ENCODE peak calls at places on chromosomes 1 and 21, in four cellular contexts. Q, X, U and Y are unnamed samples.

GRCh38 chr1:22131875-22132486 is 10.9 kb downstream of the WNT4 start:
- DNase-seq in Q (peak), U (peak), X (no peak), Y (peak)

GRCh38 chr1:67830226-67830625 is 3.0 kb downstream of the GNG12 start:
- DNase-seq in Q (no peak), U (no peak), X (no peak), Y (no peak)

GRCh38 chr1:111197598-111198289 is 2.7 kb downstream of the DENND2D start:
- DNase-seq in U (no peak), Q (no peak), X (no peak), Y (no peak)

GRCh38 chr1:39574646-39575045 is 1.9 kb downstream of the PABPC4 start:
- DNase-seq in Q (peak), U (no peak), X (no peak), Y (no peak)

GRCh38 chr1:94621392-94621791 is 79.8 kb upstream of the F3 start:
- DNase-seq in U (no peak), X (no peak), Q (no peak), Y (peak)

GRCh38 chr1:54495954-54496353 is 52.1 kb upstream of the ACOT11 start:
- DNase-seq in X (no peak), U (no peak), Q (no peak), Y (no peak)

GRCh38 chr21:45981641-45982255 is at the start of gene COL6A1:
- DNase-seq in X (peak), U (peak), Q (peak), Y (peak)

GRCh38 chr1:78434351-78434750 is 56.4 kb upstream of the PTGFR start:
- DNase-seq in U (no peak), X (no peak), Q (no peak), Y (no peak)

GRCh38 chr1:185044981-185045792 is at the start of gene RNF2:
- DNase-seq in Q (peak), X (peak), U (peak), Y (peak)

GRCh38 chr1:225934711-225935110 is 6.3 kb downstream of the LEFTY2 start:
- DNase-seq in Q (no peak), U (no peak), X (no peak), Y (no peak)

GRCh38 chr1:48831579-48831978 is 54.9 kb upstream of the BEND5 start:
- DNase-seq in X (no peak), U (no peak), Q (no peak), Y (no peak)

GRCh38 chr1:167452483-167452882 is 65.8 kb downstream of the CD247 start:
- DNase-seq in Q (no peak), X (no peak), U (no peak), Y (no peak)

GRCh38 chr1:150534002-150534401 is 15.2 kb upstream of the ADAMTSL4 start:
- DNase-seq in Q (peak), X (no peak), U (no peak), Y (no peak)

GRCh38 chr1:168202941-168203654 is 22.7 kb upstream of the SFT2D2 start:
- DNase-seq in U (peak), X (no peak), Q (peak), Y (no peak)

GRCh38 chr1:66176828-66177227 is 357.1 kb upstream of the SGIP1 start:
- DNase-seq in Q (no peak), X (no peak), U (no peak), Y (no peak)

GRCh38 chr1:10796029-10796944 is at the start of gene CASZ1:
- DNase-seq in X (peak), Q (peak), U (peak), Y (peak)

GRCh38 chr1:212640223-212640885 is 31.8 kb downstream of the ATF3 start:
- DNase-seq in Q (peak), U (no peak), X (no peak), Y (no peak)

GRCh38 chr1:46400398-46400797 is 6.3 kb downstream of the FAAH start:
- DNase-seq in Q (no peak), U (no peak), X (no peak), Y (no peak)

GRCh38 chr1:238558156-238558555 is 667.4 kb upstream of the ZP4 start:
- DNase-seq in X (no peak), U (no peak), Q (no peak), Y (no peak)

GRCh38 chr1:154627247-154628121 is 19.5 kb upstream of the ADAR start:
- DNase-seq in Q (peak), X (peak), U (peak), Y (peak)

GRCh38 chr1:5811419-5811818 is 180.8 kb downstream of the NPHP4 start:
- DNase-seq in Q (peak), X (no peak), U (no peak), Y (no peak)

GRCh38 chr1:234938924-234939323 is 189.7 kb downstream of the TOMM20 start:
- DNase-seq in U (no peak), Q (no peak), X (no peak), Y (no peak)

GRCh38 chr1:44030606-44031050 is 634 bp downstream of the SLC6A9 start:
- DNase-seq in U (peak), X (peak), Q (peak), Y (no peak)
- H3K27ac ChIP-seq in U (peak), X (peak), Q (no peak), Y (peak)

GRCh38 chr21:35479529-35479928 is 430.4 kb upstream of the RUNX1 start:
- DNase-seq in Q (no peak), U (no peak), X (no peak), Y (no peak)

GRCh38 chr21:35481005-35481404 is 431.9 kb upstream of the RUNX1 start:
- DNase-seq in U (no peak), Q (no peak), X (no peak), Y (no peak)

GRCh38 chr21:35476616-35477395 is 427.7 kb upstream of the RUNX1 start:
- DNase-seq in Q (no peak), U (no peak), X (no peak), Y (no peak)

GRCh38 chr21:35477622-35478021 is 428.5 kb upstream of the RUNX1 start:
- DNase-seq in X (no peak), Q (no peak), U (no peak), Y (no peak)

DNA sequence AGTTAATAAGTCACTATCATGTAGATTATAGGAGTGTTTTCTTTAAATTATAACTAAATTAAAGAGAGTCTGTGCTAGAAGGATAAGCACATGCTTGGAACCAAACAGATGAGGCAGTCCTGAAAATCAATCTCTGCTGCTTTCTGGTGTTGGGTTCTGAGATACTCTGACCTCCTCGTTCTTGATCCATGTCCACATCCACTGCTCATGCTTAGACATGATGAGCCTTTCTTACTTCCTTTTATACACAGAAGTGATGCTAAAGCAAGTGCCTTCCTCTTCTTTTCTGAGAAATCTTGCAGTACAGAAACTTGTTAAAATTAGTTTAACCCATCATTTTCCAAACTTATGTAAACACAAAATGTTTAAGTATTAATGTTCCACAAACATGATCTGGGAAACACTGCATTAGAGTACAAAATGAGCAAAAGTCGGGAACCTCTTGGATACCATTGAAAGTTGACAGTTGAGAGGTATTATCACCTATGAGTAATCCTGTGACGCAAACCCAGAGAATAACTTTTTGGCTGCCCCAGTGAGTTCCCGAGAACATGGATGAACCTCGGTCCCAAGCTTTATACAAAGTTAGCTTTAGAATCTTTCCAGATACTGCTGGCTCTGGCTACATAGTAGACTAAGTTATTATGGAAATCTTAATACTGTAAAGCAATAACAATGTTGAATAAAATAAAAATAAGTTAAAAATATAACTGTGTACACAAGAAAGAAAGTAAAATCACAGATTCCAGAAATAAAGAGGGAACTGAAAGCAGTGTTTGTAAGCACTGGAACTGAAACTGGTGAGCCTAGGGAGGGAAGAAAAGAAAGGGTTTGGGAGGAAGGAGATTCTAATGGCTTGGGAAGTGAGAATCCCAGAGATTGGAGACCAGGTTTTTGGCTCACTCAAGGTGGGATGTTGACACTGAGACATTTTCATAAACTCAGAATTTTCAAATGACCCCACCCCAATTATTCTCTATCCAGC is 429.3 kb upstream of the RUNX1 start:
- DNase-seq in Q (no peak), X (no peak), U (no peak), Y (no peak)
- H3K27ac ChIP-seq in Q (no peak), X (no peak), U (no peak), Y (no peak)

DNA sequence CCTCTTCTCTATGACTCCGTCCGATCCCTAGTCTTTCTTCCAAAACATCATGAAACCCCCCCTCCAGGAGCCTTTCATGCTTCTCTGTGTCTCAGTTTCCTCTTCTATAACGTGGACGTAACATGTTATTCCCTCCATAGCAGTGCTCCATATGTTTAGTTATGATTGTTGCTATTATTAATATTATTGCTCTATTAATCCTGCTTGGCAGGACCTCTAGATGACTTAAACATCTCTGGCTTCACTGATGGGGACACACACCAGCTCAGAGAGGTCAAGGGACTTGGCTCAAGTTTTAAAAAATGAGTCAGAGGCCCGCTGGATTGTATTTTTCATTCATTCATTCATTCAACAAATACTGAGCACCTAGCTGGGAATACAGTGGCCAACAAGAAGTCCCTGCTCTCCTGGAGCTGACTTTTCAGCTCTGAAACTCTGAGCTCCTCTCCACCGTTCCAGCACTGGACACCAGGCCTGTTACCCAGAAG is 404 bp upstream of the CPLANE2 start:
- DNase-seq in Q (no peak), X (no peak), U (no peak), Y (no peak)
- H3K27ac ChIP-seq in Q (peak), X (peak), U (peak), Y (peak)

DNA sequence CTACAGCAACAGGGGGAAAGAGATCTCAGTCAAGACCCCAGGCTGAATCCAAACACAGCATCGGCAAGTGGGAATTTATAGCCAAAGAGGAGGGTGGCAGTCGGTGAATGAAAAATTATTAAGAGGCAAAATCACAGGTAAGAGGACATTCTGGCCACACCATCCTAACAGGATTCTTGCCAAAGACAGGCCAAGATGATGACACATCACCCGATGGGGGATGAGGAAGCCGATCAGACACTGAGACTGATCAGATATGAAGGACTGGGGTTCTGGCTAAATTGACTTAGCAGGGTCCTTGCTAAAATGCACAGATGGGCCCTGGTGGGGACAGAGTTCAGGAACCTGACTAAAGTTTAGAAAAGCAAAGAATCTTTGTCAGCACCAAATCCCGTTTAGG is 402.2 kb downstream of the SMYD3 start:
- DNase-seq in X (no peak), Q (no peak), U (no peak), Y (no peak)
- H3K27ac ChIP-seq in X (no peak), Q (no peak), U (no peak), Y (no peak)

GRCh38 chr21:42844411-42845113 is 34.8 kb downstream of the WDR4 start:
- DNase-seq in Q (peak), X (peak), U (peak), Y (peak)
- H3K27ac ChIP-seq in Q (no peak), X (peak), U (peak), Y (peak)

DNA sequence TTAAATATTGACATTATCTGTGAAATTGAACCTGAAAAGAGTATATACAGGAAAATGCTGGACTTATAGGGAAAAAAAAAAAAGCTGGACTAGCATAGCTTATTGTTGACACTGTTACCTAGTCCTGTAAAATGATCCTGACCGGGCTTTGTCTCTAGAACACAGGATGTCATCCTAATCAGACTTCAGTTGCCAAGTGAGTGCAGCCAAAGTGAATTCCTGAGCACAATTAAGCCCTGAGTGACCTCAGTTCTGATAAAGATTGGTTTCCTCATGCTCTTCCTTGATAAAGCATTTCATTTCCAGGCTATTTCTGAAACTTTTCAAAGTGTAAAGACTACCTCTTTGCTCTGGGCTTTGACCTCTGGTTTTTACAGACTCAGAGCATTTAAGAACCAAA is 19.8 kb downstream of the SELP start:
- DNase-seq in U (no peak), X (no peak), Q (no peak), Y (no peak)
- H3K27ac ChIP-seq in U (no peak), X (peak), Q (no peak), Y (no peak)

GRCh38 chr1:2409745-2410144 is 2.6 kb downstream of the PEX10 start:
- DNase-seq in X (no peak), Q (no peak), U (no peak), Y (no peak)
- H3K27ac ChIP-seq in X (no peak), Q (no peak), U (no peak), Y (no peak)